ENCODE peak calls at places on chromosomes 5 and 9, in four cellular contexts. One of them, this sample, is unnamed.

GRCh38 chr5:179261301-179262125 is 83.7 kb downstream of the ADAMTS2 start:
- DNase-seq in activated T-cell treated with anti-CD3 and anti-CD28 coated beads for 1 hour: no peak
- DNase-seq in iPS DF 6.9: peak
- DNase-seq in GM12865: no peak
- DNase-seq in this sample: peak

GRCh38 chr5:132274050-132274869 is 16.8 kb downstream of the PDLIM4 start:
- DNase-seq in activated T-cell treated with anti-CD3 and anti-CD28 coated beads for 1 hour: no peak
- DNase-seq in iPS DF 6.9: no peak
- DNase-seq in GM12865: no peak
- DNase-seq in this sample: no peak

GRCh38 chr5:138653502-138653901 is 78.3 kb upstream of the HSPA9 start:
- DNase-seq in activated T-cell treated with anti-CD3 and anti-CD28 coated beads for 1 hour: no peak
- DNase-seq in iPS DF 6.9: no peak
- DNase-seq in GM12865: peak
- DNase-seq in this sample: no peak

GRCh38 chr5:72194846-72195245 is 87.6 kb downstream of the MAP1B start:
- DNase-seq in activated T-cell treated with anti-CD3 and anti-CD28 coated beads for 1 hour: no peak
- DNase-seq in iPS DF 6.9: no peak
- DNase-seq in GM12865: peak
- DNase-seq in this sample: no peak

GRCh38 chr5:115639377-115639776 is 13.5 kb upstream of the TMED7 start:
- DNase-seq in activated T-cell treated with anti-CD3 and anti-CD28 coated beads for 1 hour: no peak
- DNase-seq in iPS DF 6.9: no peak
- DNase-seq in GM12865: no peak
- DNase-seq in this sample: no peak

GRCh38 chr9:134382733-134383132 is 56.5 kb downstream of the RXRA start:
- DNase-seq in activated T-cell treated with anti-CD3 and anti-CD28 coated beads for 1 hour: no peak
- DNase-seq in iPS DF 6.9: no peak
- DNase-seq in GM12865: no peak
- DNase-seq in this sample: no peak

GRCh38 chr5:16693879-16694278 is 77.1 kb upstream of the RETREG1 start:
- DNase-seq in activated T-cell treated with anti-CD3 and anti-CD28 coated beads for 1 hour: no peak
- DNase-seq in iPS DF 6.9: no peak
- DNase-seq in GM12865: no peak
- DNase-seq in this sample: no peak

GRCh38 chr5:66933066-66933465 is 263.5 kb downstream of the CD180 start:
- DNase-seq in activated T-cell treated with anti-CD3 and anti-CD28 coated beads for 1 hour: no peak
- DNase-seq in iPS DF 6.9: no peak
- DNase-seq in GM12865: no peak
- DNase-seq in this sample: no peak

GRCh38 chr5:27437594-27438200 is 399.3 kb upstream of the CDH9 start:
- DNase-seq in activated T-cell treated with anti-CD3 and anti-CD28 coated beads for 1 hour: no peak
- DNase-seq in iPS DF 6.9: no peak
- DNase-seq in GM12865: peak
- DNase-seq in this sample: no peak

GRCh38 chr5:165232187-165232586 is 1726.8 kb downstream of the MAT2B start:
- DNase-seq in activated T-cell treated with anti-CD3 and anti-CD28 coated beads for 1 hour: no peak
- DNase-seq in iPS DF 6.9: no peak
- DNase-seq in GM12865: no peak
- DNase-seq in this sample: no peak